ENCODE peak calls at places on chromosome 1, in seven cellular contexts. Q is IMR-90, R is neuronal stem cell, N is H9, P is mesendoderm, W is H1, I is trophoblast cell. G is an unnamed sample.

GRCh38 chr1:33519240-33519884 is 46.9 kb downstream of the ZSCAN20 start:
- DNase-seq in P (no peak), R (no peak), N (no peak), I (no peak), W (no peak), Q (no peak), G (no peak)

GRCh38 chr1:26159113-26160039 is 497 bp downstream of the FAM110D start:
- DNase-seq in P (no peak), R (no peak), W (no peak), Q (no peak), N (no peak), I (no peak), G (no peak)

GRCh38 chr1:117659565-117660264 is 53.9 kb downstream of the TENT5C start:
- DNase-seq in P (no peak), Q (no peak), W (no peak), N (no peak), R (no peak), I (no peak), G (no peak)

GRCh38 chr1:175050992-175051391 is 16.6 kb upstream of the TNN start:
- DNase-seq in I (peak), R (no peak), N (no peak), Q (no peak), W (no peak), P (no peak), G (no peak)

GRCh38 chr1:183164963-183165362 is 21.1 kb upstream of the LAMC2 start:
- DNase-seq in R (no peak), W (no peak), N (no peak), I (no peak), Q (no peak), P (peak), G (no peak)

GRCh38 chr1:211331011-211331709 is 4.5 kb downstream of the TRAF5 start:
- DNase-seq in P (no peak), I (no peak), R (no peak), Q (peak), W (no peak), N (no peak), G (no peak)

GRCh38 chr1:68372487-68372886 is 77.3 kb downstream of the RPE65 start:
- DNase-seq in W (no peak), P (peak), N (no peak), Q (no peak), I (no peak), R (no peak), G (no peak)

GRCh38 chr1:30485072-30485471 is 238.3 kb downstream of the MATN1 start:
- DNase-seq in P (no peak), Q (no peak), N (no peak), W (no peak), I (no peak), R (no peak), G (no peak)

GRCh38 chr1:35449334-35450008 is 107.7 kb downstream of the KIAA0319L start:
- DNase-seq in R (no peak), Q (peak), I (no peak), W (no peak), N (no peak), P (no peak), G (peak)

GRCh38 chr1:65425697-65426096 is 5.2 kb downstream of the LEPR start:
- DNase-seq in I (peak), P (peak), R (no peak), Q (peak), W (no peak), N (peak), G (peak)

GRCh38 chr1:181503130-181503810 is 20.0 kb downstream of the CACNA1E start:
- DNase-seq in P (no peak), N (no peak), W (no peak), Q (peak), R (no peak), I (no peak), G (no peak)

GRCh38 chr1:212615092-212615470 is 6.5 kb downstream of the ATF3 start:
- DNase-seq in W (no peak), Q (no peak), R (no peak), N (no peak), I (peak), P (no peak), G (no peak)

GRCh38 chr1:119090250-119090649 is 50.2 kb downstream of the WARS2 start:
- DNase-seq in I (no peak), N (no peak), W (no peak), P (no peak), R (no peak), Q (no peak), G (no peak)

GRCh38 chr1:158547533-158547932 is 6.7 kb downstream of the OR6Y1 start:
- DNase-seq in Q (no peak), N (no peak), W (no peak), R (no peak), P (no peak), I (no peak), G (no peak)

GRCh38 chr1:94325379-94326302 is 88.3 kb upstream of the ARHGAP29 start:
- DNase-seq in W (no peak), I (peak), Q (peak), N (no peak), P (no peak), R (no peak), G (peak)

GRCh38 chr1:220113136-220113695 is 19.3 kb downstream of the IARS2 start:
- DNase-seq in N (no peak), P (peak), Q (peak), R (no peak), W (no peak), I (peak), G (peak)

GRCh38 chr1:87140831-87141540 is 187.7 kb upstream of the LMO4 start:
- DNase-seq in Q (peak), R (no peak), W (no peak), P (no peak), I (peak), N (no peak), G (no peak)

GRCh38 chr1:193157360-193157759 is 29.1 kb downstream of the B3GALT2 start:
- DNase-seq in R (no peak), W (no peak), Q (no peak), N (no peak), P (no peak), I (no peak), G (no peak)

GRCh38 chr1:48263042-48263441 is 40.5 kb downstream of the SLC5A9 start:
- DNase-seq in P (no peak), W (no peak), I (no peak), N (no peak), R (no peak), Q (no peak), G (no peak)

GRCh38 chr1:54866801-54867716 is 19.9 kb downstream of the DHCR24 start:
- DNase-seq in N (peak), I (no peak), W (no peak), R (no peak), P (no peak), Q (no peak), G (no peak)

GRCh38 chr1:190599677-190600076 is 122.0 kb upstream of the BRINP3 start:
- DNase-seq in R (no peak), P (no peak), N (no peak), Q (no peak), I (no peak), W (no peak), G (no peak)

GRCh38 chr1:173532237-173532636 is 55.1 kb downstream of the PRDX6 start:
- DNase-seq in Q (no peak), R (no peak), I (no peak), N (no peak), P (no peak), W (no peak), G (peak)

GRCh38 chr1:9822897-9823692 is 670 bp downstream of the CLSTN1 start:
- DNase-seq in I (peak), R (no peak), W (no peak), Q (peak), N (no peak), P (peak), G (peak)

GRCh38 chr1:89934441-89934840 is 60.5 kb upstream of the ZNF326 start:
- DNase-seq in Q (no peak), P (no peak), N (no peak), I (no peak), W (no peak), R (no peak), G (no peak)

GRCh38 chr1:89936694-89937093 is 58.2 kb upstream of the ZNF326 start:
- DNase-seq in R (no peak), N (no peak), I (no peak), P (no peak), W (no peak), Q (no peak), G (no peak)

GRCh38 chr1:89932598-89933364 is 62.1 kb upstream of the ZNF326 start:
- DNase-seq in W (no peak), N (no peak), I (no peak), P (no peak), Q (no peak), R (no peak), G (no peak)

GRCh38 chr1:89938171-89939055 is 56.5 kb upstream of the ZNF326 start:
- DNase-seq in W (no peak), Q (peak), N (no peak), R (no peak), P (peak), I (peak), G (peak)

DNA sequence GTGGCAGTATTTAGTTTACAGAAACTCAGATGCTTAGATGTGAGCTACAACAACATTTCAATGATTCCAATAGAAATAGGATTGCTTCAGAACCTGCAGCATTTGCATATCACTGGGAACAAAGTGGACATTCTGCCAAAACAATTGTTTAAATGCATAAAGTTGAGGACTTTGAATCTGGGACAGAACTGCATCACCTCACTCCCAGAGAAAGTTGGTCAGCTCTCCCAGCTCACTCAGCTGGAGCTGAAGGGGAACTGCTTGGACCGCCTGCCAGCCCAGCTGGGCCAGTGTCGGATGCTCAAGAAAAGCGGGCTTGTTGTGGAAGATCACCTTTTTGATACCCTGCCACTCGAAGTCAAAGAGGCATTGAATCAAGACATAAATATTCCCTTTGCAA is 59.7 kb upstream of the ZNF326 start:
- DNase-seq in I (no peak), N (no peak), Q (no peak), R (no peak), P (no peak), W (no peak), G (no peak)
- H2AK5ac ChIP-seq in I (no peak), N (no peak), Q (no peak), R (no peak), P (no peak), W (no peak), G (no peak)

GRCh38 chr1:197683895-197684553 is 91.3 kb downstream of the DENND1B start:
- DNase-seq in I (peak), P (no peak), W (no peak), R (no peak), N (no peak), Q (no peak), G (no peak)

GRCh38 chr1:197680311-197680710 is 95.0 kb downstream of the DENND1B start:
- DNase-seq in Q (peak), W (no peak), R (no peak), P (no peak), I (no peak), N (no peak), G (no peak)

GRCh38 chr1:197685785-197686184 is 89.5 kb downstream of the DENND1B start:
- DNase-seq in I (peak), P (no peak), W (no peak), R (no peak), Q (peak), N (no peak), G (no peak)

GRCh38 chr1:197686231-197686630 is 89.0 kb downstream of the DENND1B start:
- DNase-seq in W (no peak), I (no peak), Q (no peak), P (no peak), R (no peak), N (no peak), G (no peak)

DNA sequence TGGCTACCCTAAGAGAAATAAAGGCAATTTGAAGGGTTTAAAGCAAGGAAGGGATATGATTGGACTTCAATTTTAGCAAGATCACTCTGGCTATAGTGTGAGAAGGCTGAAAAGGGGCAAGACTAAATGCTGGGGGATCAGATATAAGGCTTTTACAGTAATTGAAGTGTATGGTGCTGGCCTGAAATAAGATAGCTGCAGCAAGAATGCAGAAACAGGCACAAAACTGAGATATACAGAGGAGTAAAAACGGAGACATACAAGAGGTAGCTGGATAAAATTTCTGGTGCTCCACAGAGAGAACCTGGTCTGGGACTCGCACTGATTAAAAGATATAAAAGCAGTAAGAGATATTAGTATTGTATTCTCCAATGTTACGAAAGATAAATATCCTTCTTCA is 92.0 kb downstream of the DENND1B start:
- DNase-seq in N (no peak), Q (no peak), I (no peak), P (no peak), R (no peak), W (no peak), G (no peak)
- H2AK5ac ChIP-seq in N (no peak), Q (no peak), I (no peak), P (no peak), R (no peak), W (no peak), G (no peak)

DNA sequence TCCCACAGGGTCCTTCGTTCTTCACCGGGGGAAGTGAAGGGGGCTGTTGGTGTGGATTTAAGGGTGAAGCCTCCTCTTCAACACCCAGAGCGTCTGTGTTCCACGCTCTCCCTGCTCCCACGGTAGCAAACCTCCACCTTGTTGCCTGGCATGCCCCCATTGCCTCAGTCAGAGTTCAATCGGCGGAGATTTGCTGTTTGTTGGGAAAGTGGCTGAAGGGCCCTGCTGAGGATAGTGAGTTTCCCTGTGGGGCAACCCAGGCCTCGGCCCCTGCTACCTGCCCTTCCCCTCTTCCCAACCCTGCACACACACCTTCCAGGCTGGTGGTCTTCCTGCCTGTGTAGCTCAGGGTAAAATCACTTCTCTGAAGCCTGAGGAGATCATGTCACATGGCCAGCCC is 60.5 kb downstream of the TOR1AIP2 start:
- DNase-seq in W (no peak), N (no peak), Q (no peak), P (no peak), R (no peak), I (no peak), G (no peak)
- H2AK5ac ChIP-seq in W (no peak), N (no peak), Q (no peak), P (no peak), R (no peak), I (no peak), G (no peak)

GRCh38 chr1:1285618-1286311 is 5.5 kb downstream of the SCNN1D start:
- DNase-seq in I (no peak), R (no peak), W (no peak), Q (no peak), N (peak), P (no peak), G (no peak)

GRCh38 chr1:1284370-1285101 is 4.3 kb downstream of the SCNN1D start:
- DNase-seq in N (peak), P (no peak), Q (no peak), I (no peak), R (no peak), W (peak), G (no peak)

GRCh38 chr1:1286313-1287261 is 6.4 kb downstream of the SCNN1D start:
- DNase-seq in I (no peak), Q (no peak), P (no peak), W (no peak), R (no peak), N (peak), G (no peak)

GRCh38 chr1:1283821-1284220 is 3.6 kb downstream of the SCNN1D start:
- DNase-seq in I (peak), P (peak), R (no peak), N (peak), Q (no peak), W (peak), G (no peak)

DNA sequence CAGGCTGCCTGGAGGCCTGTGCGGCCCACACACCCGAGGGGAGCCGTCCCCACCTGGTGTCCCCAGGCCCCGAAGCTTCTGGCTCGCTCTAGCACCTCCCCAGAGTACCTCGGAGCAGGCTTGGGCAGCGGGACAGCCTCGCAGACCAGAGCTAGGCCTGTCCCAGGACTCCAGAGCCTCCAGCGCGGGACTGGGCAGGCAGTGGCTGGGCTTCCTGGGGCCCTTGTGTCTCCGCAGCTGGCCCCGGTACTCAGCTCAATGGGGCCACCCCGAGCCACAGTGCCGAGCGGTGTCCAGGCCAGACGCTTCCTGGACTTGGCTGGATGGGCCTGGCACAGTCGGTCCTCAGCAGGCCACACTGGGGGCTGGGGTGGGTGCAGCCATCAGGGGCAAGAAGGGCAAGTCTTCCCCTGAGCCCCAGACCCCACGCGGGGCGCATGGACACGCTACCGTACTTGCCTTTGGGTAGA is 4.9 kb downstream of the SCNN1D start:
- DNase-seq in P (no peak), R (no peak), W (no peak), N (no peak), Q (no peak), I (no peak), G (no peak)
- H2AK5ac ChIP-seq in P (no peak), R (peak), W (no peak), N (no peak), Q (no peak), I (no peak), G (no peak)

GRCh38 chr1:39738622-39739366 is at the start of gene PPIE:
- DNase-seq in P (peak), W (peak), I (peak), R (peak), N (peak), Q (peak), G (peak)

GRCh38 chr1:39732730-39733129 is 6.0 kb upstream of the PPIE start:
- DNase-seq in P (no peak), Q (peak), I (no peak), W (no peak), R (no peak), N (no peak), G (no peak)

GRCh38 chr1:39733161-39733560 is 5.5 kb upstream of the PPIE start:
- DNase-seq in P (no peak), W (no peak), N (no peak), I (no peak), Q (peak), R (no peak), G (no peak)

GRCh38 chr1:39737546-39738169 is 1.0 kb upstream of the PPIE start:
- DNase-seq in W (no peak), P (no peak), N (no peak), Q (peak), I (no peak), R (no peak), G (peak)

DNA sequence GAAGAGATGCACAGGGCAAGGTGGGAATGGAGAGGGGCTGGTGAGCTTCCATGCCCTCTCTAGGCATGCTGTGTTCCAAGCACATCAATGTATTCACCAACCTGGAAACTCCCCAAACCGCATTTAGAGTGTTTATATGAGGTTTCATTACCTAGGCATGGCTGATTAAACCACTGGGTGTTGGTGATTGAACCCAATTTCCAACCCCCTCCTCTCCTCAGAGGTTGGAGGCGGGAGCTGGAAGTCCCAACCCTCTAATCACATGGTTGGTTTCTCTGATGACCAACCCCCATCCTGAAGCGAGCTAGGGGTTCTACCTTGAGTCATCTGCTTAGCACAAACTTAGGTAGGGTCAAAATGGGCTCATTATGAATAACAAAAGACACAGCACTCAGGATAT is 3.0 kb upstream of the PPIE start:
- DNase-seq in N (no peak), P (no peak), W (no peak), R (no peak), I (no peak), Q (no peak), G (no peak)
- H2AK5ac ChIP-seq in N (no peak), P (no peak), W (no peak), R (no peak), I (no peak), Q (no peak), G (no peak)

GRCh38 chr1:93142161-93142560 is 38.1 kb downstream of the TMED5 start:
- DNase-seq in I (no peak), R (no peak), P (no peak), W (no peak), Q (no peak), N (no peak), G (no peak)
- H2AK5ac ChIP-seq in I (no peak), R (no peak), P (no peak), W (no peak), Q (no peak), N (no peak), G (no peak)

G was measured in mesenchymal stem cell.